ENCODE peak calls at places on chromosomes 16 and 17, in five cellular contexts. One of them, this sample, is unnamed.

GRCh38 chr16:72646615-72647014 is 401.3 kb downstream of the ZFHX3 start:
- DNase-seq in esophagus squamous epithelium: no peak
- DNase-seq in A673: peak; percentile 35
- DNase-seq in A549: no peak
- DNase-seq in IMR-90: no peak
- DNase-seq in this sample: no peak

GRCh38 chr17:16046966-16047365 is 47.3 kb downstream of the TTC19 start:
- DNase-seq in esophagus squamous epithelium: no peak
- DNase-seq in A673: no peak
- DNase-seq in A549: no peak
- DNase-seq in IMR-90: peak; percentile 13
- DNase-seq in this sample: no peak

GRCh38 chr17:50279181-50279526 is 4.9 kb downstream of the TMEM92 start:
- DNase-seq in esophagus squamous epithelium: no peak
- DNase-seq in A673: no peak
- DNase-seq in A549: no peak
- DNase-seq in IMR-90: peak; percentile 38
- DNase-seq in this sample: no peak

GRCh38 chr17:72870437-72870985 is 222.0 kb downstream of the SLC39A11 start:
- DNase-seq in esophagus squamous epithelium: no peak
- DNase-seq in A673: no peak
- DNase-seq in A549: no peak
- DNase-seq in IMR-90: no peak
- DNase-seq in this sample: no peak

GRCh38 chr16:375212-375611 is 4.9 kb upstream of the MRPL28 start:
- DNase-seq in esophagus squamous epithelium: no peak
- DNase-seq in A673: no peak
- DNase-seq in A549: no peak
- DNase-seq in IMR-90: no peak
- DNase-seq in this sample: no peak

GRCh38 chr17:37824534-37825485 is 80.0 kb upstream of the HNF1B start:
- DNase-seq in esophagus squamous epithelium: no peak
- DNase-seq in A673: peak; percentile 18
- DNase-seq in A549: peak; percentile 95
- DNase-seq in IMR-90: peak; percentile 90
- DNase-seq in this sample: no peak

GRCh38 chr16:65312071-65312470 is 190.2 kb upstream of the CDH11 start:
- DNase-seq in esophagus squamous epithelium: no peak
- DNase-seq in A673: no peak
- DNase-seq in A549: no peak
- DNase-seq in IMR-90: peak; percentile 68
- DNase-seq in this sample: no peak

GRCh38 chr16:48311242-48311641 is 63.9 kb upstream of the ABCC11 start:
- DNase-seq in esophagus squamous epithelium: no peak
- DNase-seq in A673: no peak
- DNase-seq in A549: no peak
- DNase-seq in IMR-90: no peak
- DNase-seq in this sample: no peak

GRCh38 chr17:55314784-55315491 is 50.2 kb downstream of the HLF start:
- DNase-seq in esophagus squamous epithelium: no peak
- DNase-seq in A673: no peak
- DNase-seq in A549: no peak
- DNase-seq in IMR-90: no peak
- DNase-seq in this sample: no peak

GRCh38 chr17:38918916-38919315 is 6.5 kb upstream of the LASP1NB start:
- DNase-seq in esophagus squamous epithelium: no peak
- DNase-seq in A673: no peak
- DNase-seq in A549: no peak
- DNase-seq in IMR-90: no peak
- DNase-seq in this sample: no peak

GRCh38 chr17:16925461-16926060 is 46.4 kb downstream of the TNFRSF13B start:
- DNase-seq in esophagus squamous epithelium: no peak
- DNase-seq in A673: no peak
- DNase-seq in A549: no peak
- DNase-seq in IMR-90: no peak
- DNase-seq in this sample: no peak

GRCh38 chr16:23867566-23867965 is 31.8 kb downstream of the PRKCB start:
- DNase-seq in esophagus squamous epithelium: no peak
- DNase-seq in A673: peak; percentile 50
- DNase-seq in A549: no peak
- DNase-seq in IMR-90: no peak
- DNase-seq in this sample: no peak

GRCh38 chr17:37176683-37177082 is 199.1 kb upstream of the C17orf78 start:
- DNase-seq in esophagus squamous epithelium: no peak
- DNase-seq in A673: no peak
- DNase-seq in A549: no peak
- DNase-seq in IMR-90: peak; percentile 55
- DNase-seq in this sample: no peak

GRCh38 chr17:79808763-79809529 is 12.1 kb upstream of the CBX8 start:
- DNase-seq in esophagus squamous epithelium: no peak
- DNase-seq in A673: no peak
- DNase-seq in A549: peak; percentile 90
- DNase-seq in IMR-90: no peak
- DNase-seq in this sample: no peak

GRCh38 chr17:27762527-27763305 is 37.6 kb downstream of the NOS2 start:
- DNase-seq in esophagus squamous epithelium: no peak
- DNase-seq in A673: peak; percentile 51
- DNase-seq in A549: no peak
- DNase-seq in IMR-90: peak; percentile 37
- DNase-seq in this sample: no peak

GRCh38 chr17:55152236-55152635 is 112.5 kb upstream of the HLF start:
- DNase-seq in esophagus squamous epithelium: no peak
- DNase-seq in A673: no peak
- DNase-seq in A549: no peak
- DNase-seq in IMR-90: peak; percentile 61
- DNase-seq in this sample: no peak

GRCh38 chr17:35898283-35899070 is 18.3 kb upstream of the CCL5 start:
- DNase-seq in esophagus squamous epithelium: no peak
- DNase-seq in A673: no peak
- DNase-seq in A549: no peak
- DNase-seq in IMR-90: no peak
- DNase-seq in this sample: no peak

GRCh38 chr17:61331178-61331577 is 68.5 kb upstream of the TBX2 start:
- DNase-seq in esophagus squamous epithelium: no peak
- DNase-seq in A673: no peak
- DNase-seq in A549: no peak
- DNase-seq in IMR-90: no peak
- DNase-seq in this sample: no peak

GRCh38 chr17:76501827-76502307 is 644 bp upstream of the RHBDF2 start:
- DNase-seq in esophagus squamous epithelium: no peak
- DNase-seq in A673: no peak
- DNase-seq in A549: no peak
- DNase-seq in IMR-90: no peak
- DNase-seq in this sample: no peak
- TF ChIP-seq CTCF in esophagus squamous epithelium: no peak
- TF ChIP-seq CTCF in A673: no peak
- TF ChIP-seq CTCF in A549: no peak
- TF ChIP-seq CTCF in IMR-90: no peak
- TF ChIP-seq CTCF in this sample: no peak

GRCh38 chr16:15484662-15485061 is 50.3 kb downstream of the BMERB1 start:
- DNase-seq in esophagus squamous epithelium: no peak
- DNase-seq in A673: no peak
- DNase-seq in A549: no peak
- DNase-seq in IMR-90: peak; percentile 81
- DNase-seq in this sample: no peak

GRCh38 chr16:15483857-15484256 is 49.5 kb downstream of the BMERB1 start:
- DNase-seq in esophagus squamous epithelium: no peak
- DNase-seq in A673: no peak
- DNase-seq in A549: no peak
- DNase-seq in IMR-90: no peak
- DNase-seq in this sample: no peak

GRCh38 chr16:15485175-15485574 is 50.8 kb downstream of the BMERB1 start:
- DNase-seq in esophagus squamous epithelium: no peak
- DNase-seq in A673: no peak
- DNase-seq in A549: no peak
- DNase-seq in IMR-90: no peak
- DNase-seq in this sample: no peak

GRCh38 chr16:15482748-15483118 is 48.3 kb downstream of the BMERB1 start:
- DNase-seq in esophagus squamous epithelium: no peak
- DNase-seq in A673: no peak
- DNase-seq in A549: no peak
- DNase-seq in IMR-90: no peak
- DNase-seq in this sample: no peak

GRCh38 chr16:15482068-15482747 is 47.8 kb downstream of the BMERB1 start:
- DNase-seq in esophagus squamous epithelium: no peak
- DNase-seq in A673: peak; percentile 48
- DNase-seq in A549: peak; percentile 99
- DNase-seq in IMR-90: peak; percentile 99
- DNase-seq in this sample: peak; percentile 49
- TF ChIP-seq CTCF in esophagus squamous epithelium: no peak
- TF ChIP-seq CTCF in A673: no peak
- TF ChIP-seq CTCF in A549: no peak
- TF ChIP-seq CTCF in IMR-90: peak; percentile 37
- TF ChIP-seq CTCF in this sample: no peak

DNA sequence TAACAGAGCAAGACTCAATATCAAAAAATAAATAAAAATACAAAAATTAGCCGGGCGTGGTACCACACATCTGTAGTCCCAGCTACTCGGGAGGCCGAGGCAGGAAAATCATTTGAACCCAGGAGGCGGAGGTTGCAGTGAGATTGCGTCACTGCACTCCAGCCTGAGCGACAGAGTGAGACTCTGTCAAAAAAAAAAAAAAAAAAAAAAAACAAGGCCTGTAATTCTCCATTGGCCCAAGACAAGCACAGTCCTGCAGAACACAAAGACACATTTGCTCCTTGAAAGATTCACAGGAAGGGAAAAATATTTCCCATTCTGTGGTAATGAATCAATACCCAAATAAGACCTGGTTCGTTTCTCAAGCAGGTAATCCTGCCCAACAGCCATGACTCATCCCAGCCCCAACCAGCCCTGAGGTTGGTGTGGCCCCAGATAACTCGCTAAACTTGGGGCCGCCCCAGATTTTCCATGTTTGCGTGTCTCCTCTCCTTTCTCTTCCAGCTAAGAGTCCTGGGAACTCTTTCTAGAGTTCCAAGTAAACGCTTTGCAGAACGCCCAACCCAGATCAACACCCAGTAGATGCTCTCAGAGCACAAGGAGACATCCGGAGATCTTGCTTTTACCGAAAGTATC is 40.3 kb upstream of the SNN start:
- DNase-seq in esophagus squamous epithelium: no peak
- DNase-seq in A673: no peak
- DNase-seq in A549: no peak
- DNase-seq in IMR-90: peak; percentile 60
- DNase-seq in this sample: no peak
- TF ChIP-seq CTCF in esophagus squamous epithelium: no peak
- TF ChIP-seq CTCF in A673: no peak
- TF ChIP-seq CTCF in A549: no peak
- TF ChIP-seq CTCF in IMR-90: no peak
- TF ChIP-seq CTCF in this sample: no peak

DNA sequence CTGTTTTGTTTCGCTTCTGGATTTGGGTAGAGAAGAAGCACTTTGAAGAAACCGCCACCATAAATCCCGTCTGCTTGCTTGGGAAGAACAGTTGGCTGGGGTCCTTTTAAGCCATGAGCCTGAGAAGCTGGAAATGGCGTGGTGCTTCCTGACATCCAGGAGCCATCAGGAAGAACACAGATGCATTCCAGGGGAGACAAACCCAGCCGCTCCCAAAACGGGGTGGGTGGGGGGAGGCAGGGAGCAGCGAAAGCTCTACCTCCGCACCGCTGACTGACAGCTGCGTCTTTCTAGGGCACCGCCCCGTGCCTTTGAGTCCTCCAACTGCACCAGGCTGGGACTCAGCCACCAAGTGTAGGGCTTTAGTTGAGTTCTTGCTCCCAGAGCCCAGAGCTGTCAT is 91.6 kb downstream of the ZDHHC7 start:
- DNase-seq in esophagus squamous epithelium: no peak
- DNase-seq in A673: no peak
- DNase-seq in A549: no peak
- DNase-seq in IMR-90: no peak
- DNase-seq in this sample: no peak
- TF ChIP-seq CTCF in esophagus squamous epithelium: no peak
- TF ChIP-seq CTCF in A673: no peak
- TF ChIP-seq CTCF in A549: no peak
- TF ChIP-seq CTCF in IMR-90: no peak
- TF ChIP-seq CTCF in this sample: no peak